ENCODE peak calls at places on chromosome 6, in four cellular contexts. E, F, I and J are unnamed samples.

GRCh38 chr6:5084192-5084786 is 852 bp upstream of the PPP1R3G start:
- DNase-seq in E (peak), F (no peak), I (no peak), J (no peak)

GRCh38 chr6:30542915-30543314 is 13.4 kb downstream of the GNL1 start:
- DNase-seq in F (no peak), E (no peak), I (no peak), J (no peak)

GRCh38 chr6:75800133-75800532 is 51.1 kb downstream of the MYO6 start:
- DNase-seq in I (no peak), F (no peak), E (no peak), J (no peak)

GRCh38 chr6:82040405-82041221 is 206.9 kb downstream of the IBTK start:
- DNase-seq in F (peak), I (no peak), E (peak), J (peak)

GRCh38 chr6:137848672-137849071 is 18.4 kb upstream of the TNFAIP3 start:
- DNase-seq in F (peak), E (no peak), I (no peak), J (no peak)

GRCh38 chr6:113631616-113632015 is 225.5 kb upstream of the MARCKS start:
- DNase-seq in F (no peak), I (no peak), E (no peak), J (no peak)

GRCh38 chr6:8268606-8269005 is 166.3 kb upstream of the EEF1E1 start:
- DNase-seq in F (no peak), E (no peak), I (no peak), J (no peak)

GRCh38 chr6:14258695-14259655 is 141.4 kb downstream of the CD83 start:
- DNase-seq in E (no peak), I (no peak), F (no peak), J (no peak)

GRCh38 chr6:105510746-105511145 is 107.9 kb upstream of the PREP start:
- DNase-seq in E (no peak), F (peak), I (no peak), J (no peak)

GRCh38 chr6:150967381-150967780 is 101.9 kb downstream of the MTHFD1L start:
- DNase-seq in I (no peak), F (no peak), E (no peak), J (no peak)

GRCh38 chr6:118660218-118660569 is 8.8 kb upstream of the CEP85L start:
- DNase-seq in E (no peak), I (no peak), F (no peak), J (no peak)

GRCh38 chr6:153210083-153210482 is 79.0 kb upstream of the RGS17 start:
- DNase-seq in F (peak), E (no peak), I (no peak), J (no peak)

GRCh38 chr6:169316651-169317050 is 63.0 kb upstream of the THBS2 start:
- DNase-seq in E (no peak), I (no peak), F (no peak), J (no peak)

GRCh38 chr6:79544939-79545450 is 7.8 kb upstream of the LCA5 start:
- DNase-seq in E (peak), I (no peak), F (peak), J (peak)

GRCh38 chr6:31336872-31337496 is 20.0 kb downstream of the HLA-B start:
- DNase-seq in I (no peak), F (no peak), E (no peak), J (no peak)

GRCh38 chr6:163702736-163703135 is 288.2 kb downstream of the QKI start:
- DNase-seq in E (no peak), F (no peak), I (no peak), J (no peak)

GRCh38 chr6:158087519-158087867 is 80.6 kb downstream of the SERAC1 start:
- DNase-seq in F (no peak), E (no peak), I (no peak), J (no peak)

GRCh38 chr6:99993533-99994251 is at the start of gene MCHR2:
- DNase-seq in F (no peak), I (no peak), E (no peak), J (no peak)